ENCODE peak calls at places on chromosome 12, in four cellular contexts. One of them, this sample, is unnamed.

GRCh38 chr12:30979371-30980259 is 53.1 kb downstream of the TSPAN11 start:
- DNase-seq in bronchial epithelial cell: no peak
- DNase-seq in BE2C: no peak
- DNase-seq in tibial nerve: no peak
- DNase-seq in this sample: peak

GRCh38 chr12:76755829-76756379 is 8.0 kb upstream of the ZDHHC17 start:
- DNase-seq in tibial nerve: no peak
- DNase-seq in bronchial epithelial cell: no peak
- DNase-seq in BE2C: no peak
- DNase-seq in this sample: no peak

GRCh38 chr12:127162902-127163301 is 1104.1 kb upstream of the TMEM132C start:
- DNase-seq in tibial nerve: no peak
- DNase-seq in BE2C: no peak
- DNase-seq in bronchial epithelial cell: peak
- DNase-seq in this sample: peak

GRCh38 chr12:104667139-104667538 is 210.4 kb downstream of the CHST11 start:
- DNase-seq in bronchial epithelial cell: peak
- DNase-seq in tibial nerve: no peak
- DNase-seq in BE2C: no peak
- DNase-seq in this sample: peak

GRCh38 chr12:65203376-65203775 is 34.0 kb downstream of the LEMD3 start:
- DNase-seq in bronchial epithelial cell: no peak
- DNase-seq in BE2C: no peak
- DNase-seq in tibial nerve: no peak
- DNase-seq in this sample: no peak

GRCh38 chr12:109875572-109876131 is 4.7 kb downstream of the GLTP start:
- DNase-seq in tibial nerve: no peak
- DNase-seq in BE2C: no peak
- DNase-seq in bronchial epithelial cell: peak
- DNase-seq in this sample: no peak

GRCh38 chr12:59596232-59597143 is 659 bp downstream of the SLC16A7 start:
- DNase-seq in BE2C: peak
- DNase-seq in tibial nerve: peak
- DNase-seq in bronchial epithelial cell: peak
- DNase-seq in this sample: peak

GRCh38 chr12:76232013-76232412 is 116.2 kb downstream of the BBS10 start:
- DNase-seq in tibial nerve: no peak
- DNase-seq in bronchial epithelial cell: no peak
- DNase-seq in BE2C: no peak
- DNase-seq in this sample: no peak

GRCh38 chr12:3333583-3333982 is 157.4 kb upstream of the PRMT8 start:
- DNase-seq in BE2C: peak
- DNase-seq in tibial nerve: no peak
- DNase-seq in bronchial epithelial cell: no peak
- DNase-seq in this sample: no peak

GRCh38 chr12:103737881-103738280 is 103.2 kb downstream of the NT5DC3 start:
- DNase-seq in BE2C: no peak
- DNase-seq in bronchial epithelial cell: no peak
- DNase-seq in tibial nerve: no peak
- DNase-seq in this sample: no peak

GRCh38 chr12:4850857-4851380 is 58.8 kb upstream of the KCNA1 start:
- DNase-seq in bronchial epithelial cell: no peak
- DNase-seq in BE2C: no peak
- DNase-seq in tibial nerve: no peak
- DNase-seq in this sample: no peak

GRCh38 chr12:4849946-4850345 is 59.8 kb upstream of the KCNA1 start:
- DNase-seq in BE2C: no peak
- DNase-seq in tibial nerve: no peak
- DNase-seq in bronchial epithelial cell: no peak
- DNase-seq in this sample: no peak

GRCh38 chr12:4852911-4853310 is 56.8 kb upstream of the KCNA1 start:
- DNase-seq in tibial nerve: no peak
- DNase-seq in bronchial epithelial cell: no peak
- DNase-seq in BE2C: no peak
- DNase-seq in this sample: no peak

GRCh38 chr12:4852308-4852707 is 57.4 kb upstream of the KCNA1 start:
- DNase-seq in bronchial epithelial cell: no peak
- DNase-seq in BE2C: no peak
- DNase-seq in tibial nerve: no peak
- DNase-seq in this sample: no peak

GRCh38 chr12:4849024-4849594 is 60.6 kb upstream of the KCNA1 start:
- DNase-seq in BE2C: no peak
- DNase-seq in bronchial epithelial cell: peak
- DNase-seq in tibial nerve: no peak
- DNase-seq in this sample: peak
- TF ChIP-seq CTCF in BE2C: peak
- TF ChIP-seq CTCF in bronchial epithelial cell: peak
- TF ChIP-seq CTCF in tibial nerve: no peak
- TF ChIP-seq CTCF in this sample: peak

GRCh38 chr12:50167026-50167742 is at the start of gene CERS5:
- DNase-seq in tibial nerve: peak
- DNase-seq in BE2C: peak
- DNase-seq in bronchial epithelial cell: peak
- DNase-seq in this sample: peak
- TF ChIP-seq CTCF in tibial nerve: peak
- TF ChIP-seq CTCF in BE2C: no peak
- TF ChIP-seq CTCF in bronchial epithelial cell: no peak
- TF ChIP-seq CTCF in this sample: peak

DNA sequence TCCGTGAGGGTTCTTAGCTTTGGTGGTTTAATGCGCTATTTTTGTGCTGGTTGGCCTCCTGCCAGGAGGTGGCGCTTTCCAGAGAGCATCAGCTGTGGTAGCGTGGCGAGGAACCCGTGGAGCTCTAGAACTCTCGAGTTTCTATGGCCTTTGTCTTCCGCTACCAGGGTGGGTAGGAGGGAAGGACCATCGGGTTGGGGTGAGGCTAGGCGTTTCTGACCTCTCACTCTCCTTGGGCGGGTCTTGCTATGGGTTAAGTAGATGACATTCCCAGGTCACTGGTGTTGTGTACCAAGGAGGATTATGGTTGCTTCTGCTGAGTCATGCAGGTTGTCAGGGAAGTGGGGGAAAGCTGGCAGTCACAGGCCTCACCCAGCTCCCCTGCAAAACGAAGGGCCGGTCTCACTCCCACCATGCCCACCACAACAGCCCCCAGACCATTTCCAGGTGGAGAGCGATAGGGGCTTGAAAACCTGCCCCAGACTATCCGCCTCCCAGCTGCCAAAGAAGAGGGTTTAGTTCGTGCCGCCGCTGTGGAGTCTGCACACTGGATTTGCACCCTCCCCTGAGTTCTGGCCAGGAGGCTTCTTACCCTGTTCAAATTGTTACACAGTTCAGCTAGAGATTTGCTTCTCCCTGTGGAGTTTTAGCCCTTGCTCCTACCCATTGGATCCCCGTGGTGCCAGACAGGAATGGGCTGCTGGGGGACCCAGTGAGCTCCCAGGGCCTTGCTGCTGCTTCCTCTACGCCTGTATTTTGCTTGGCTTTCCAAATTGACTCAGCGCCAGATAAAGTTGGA is 21.9 kb downstream of the RNFT2 start:
- DNase-seq in tibial nerve: no peak
- DNase-seq in BE2C: no peak
- DNase-seq in bronchial epithelial cell: no peak
- DNase-seq in this sample: peak
- TF ChIP-seq CTCF in tibial nerve: no peak
- TF ChIP-seq CTCF in BE2C: peak
- TF ChIP-seq CTCF in bronchial epithelial cell: no peak
- TF ChIP-seq CTCF in this sample: no peak

GRCh38 chr12:57511161-57511560 is 9.2 kb downstream of the DDIT3 start:
- DNase-seq in BE2C: no peak
- DNase-seq in bronchial epithelial cell: no peak
- DNase-seq in tibial nerve: no peak
- DNase-seq in this sample: no peak
- TF ChIP-seq CTCF in BE2C: no peak
- TF ChIP-seq CTCF in bronchial epithelial cell: no peak
- TF ChIP-seq CTCF in tibial nerve: no peak
- TF ChIP-seq CTCF in this sample: no peak

DNA sequence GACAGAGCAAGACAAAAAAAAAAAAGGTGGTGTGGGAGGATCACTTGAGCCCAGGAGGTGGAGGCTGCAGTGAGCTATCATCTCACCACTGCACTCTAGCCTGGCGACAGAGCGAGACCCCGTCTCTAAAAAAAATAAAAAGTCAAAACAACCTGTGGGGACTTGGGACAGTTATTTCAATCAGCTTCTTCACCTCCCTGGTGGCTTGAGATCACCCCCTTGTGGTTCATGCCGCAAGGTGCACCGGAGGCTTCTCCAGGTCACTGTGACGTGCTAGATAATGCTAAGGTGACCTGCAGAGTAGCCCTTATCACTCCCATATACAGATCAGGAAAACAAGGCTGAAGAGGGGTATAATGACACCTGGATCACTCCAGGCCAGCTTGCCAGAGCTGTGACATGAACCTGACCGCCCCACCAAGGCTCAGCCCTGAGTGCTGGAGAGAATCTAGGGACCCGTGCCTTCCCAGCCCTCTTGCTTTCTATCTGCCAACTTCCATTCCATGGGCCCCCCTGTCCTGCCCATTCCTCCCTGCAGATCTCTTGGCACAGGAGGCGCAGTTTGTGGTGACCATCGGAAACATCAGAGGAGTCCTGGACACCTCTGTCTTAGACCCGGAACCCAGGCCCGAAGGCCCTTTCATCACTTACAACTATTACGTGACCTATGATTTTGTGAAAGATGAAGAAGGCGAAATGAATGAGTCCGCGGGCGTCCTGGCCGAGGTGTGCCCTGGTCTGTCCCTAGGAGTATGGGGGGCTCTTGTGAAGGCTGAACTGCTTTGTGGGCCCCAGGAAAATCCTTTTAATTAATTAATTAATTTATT is 8.1 kb downstream of the LRRC43 start:
- DNase-seq in bronchial epithelial cell: peak
- DNase-seq in BE2C: peak
- DNase-seq in tibial nerve: no peak
- DNase-seq in this sample: peak
- TF ChIP-seq CTCF in bronchial epithelial cell: peak
- TF ChIP-seq CTCF in BE2C: peak
- TF ChIP-seq CTCF in tibial nerve: peak
- TF ChIP-seq CTCF in this sample: peak

GRCh38 chr12:80624986-80625530 is 82.4 kb upstream of the MYF6 start:
- DNase-seq in bronchial epithelial cell: no peak
- DNase-seq in tibial nerve: no peak
- DNase-seq in BE2C: no peak
- DNase-seq in this sample: no peak

GRCh38 chr12:80620281-80620680 is 87.2 kb upstream of the MYF6 start:
- DNase-seq in BE2C: no peak
- DNase-seq in tibial nerve: no peak
- DNase-seq in bronchial epithelial cell: no peak
- DNase-seq in this sample: no peak

GRCh38 chr12:80625901-80626300 is 81.5 kb upstream of the MYF6 start:
- DNase-seq in tibial nerve: no peak
- DNase-seq in BE2C: no peak
- DNase-seq in bronchial epithelial cell: no peak
- DNase-seq in this sample: no peak

GRCh38 chr12:80617733-80618132 is 89.7 kb upstream of the MYF6 start:
- DNase-seq in bronchial epithelial cell: no peak
- DNase-seq in tibial nerve: no peak
- DNase-seq in BE2C: no peak
- DNase-seq in this sample: no peak

GRCh38 chr12:80622271-80622670 is 85.2 kb upstream of the MYF6 start:
- DNase-seq in bronchial epithelial cell: no peak
- DNase-seq in tibial nerve: no peak
- DNase-seq in BE2C: no peak
- DNase-seq in this sample: peak
- TF ChIP-seq CTCF in bronchial epithelial cell: peak
- TF ChIP-seq CTCF in tibial nerve: no peak
- TF ChIP-seq CTCF in BE2C: peak
- TF ChIP-seq CTCF in this sample: peak

GRCh38 chr12:40325349-40325960 is 100.7 kb downstream of the LRRK2 start:
- DNase-seq in BE2C: no peak
- DNase-seq in bronchial epithelial cell: peak
- DNase-seq in tibial nerve: no peak
- DNase-seq in this sample: peak
- TF ChIP-seq CTCF in BE2C: peak
- TF ChIP-seq CTCF in bronchial epithelial cell: peak
- TF ChIP-seq CTCF in tibial nerve: no peak
- TF ChIP-seq CTCF in this sample: peak

GRCh38 chr12:26406391-26406790 is 211.0 kb downstream of the SSPN start:
- DNase-seq in tibial nerve: no peak
- DNase-seq in BE2C: no peak
- DNase-seq in bronchial epithelial cell: no peak
- DNase-seq in this sample: no peak

GRCh38 chr12:26400627-26401026 is 205.3 kb downstream of the SSPN start:
- DNase-seq in tibial nerve: no peak
- DNase-seq in BE2C: no peak
- DNase-seq in bronchial epithelial cell: no peak
- DNase-seq in this sample: no peak

GRCh38 chr12:26403601-26404000 is 208.2 kb downstream of the SSPN start:
- DNase-seq in tibial nerve: no peak
- DNase-seq in BE2C: no peak
- DNase-seq in bronchial epithelial cell: peak
- DNase-seq in this sample: no peak

GRCh38 chr12:26401874-26402273 is 206.5 kb downstream of the SSPN start:
- DNase-seq in tibial nerve: no peak
- DNase-seq in BE2C: no peak
- DNase-seq in bronchial epithelial cell: no peak
- DNase-seq in this sample: no peak

GRCh38 chr12:26402648-26403047 is 207.3 kb downstream of the SSPN start:
- DNase-seq in tibial nerve: no peak
- DNase-seq in bronchial epithelial cell: peak
- DNase-seq in BE2C: no peak
- DNase-seq in this sample: no peak
- TF ChIP-seq CTCF in tibial nerve: no peak
- TF ChIP-seq CTCF in bronchial epithelial cell: peak
- TF ChIP-seq CTCF in BE2C: no peak
- TF ChIP-seq CTCF in this sample: no peak

GRCh38 chr12:97134495-97134894 is 227.4 kb downstream of the NEDD1 start:
- DNase-seq in BE2C: no peak
- DNase-seq in tibial nerve: no peak
- DNase-seq in bronchial epithelial cell: no peak
- DNase-seq in this sample: no peak
- TF ChIP-seq CTCF in BE2C: no peak
- TF ChIP-seq CTCF in tibial nerve: no peak
- TF ChIP-seq CTCF in bronchial epithelial cell: no peak
- TF ChIP-seq CTCF in this sample: no peak

This sample was measured in fibroblast of the aortic adventitia.